ENCODE peak calls at places on chromosomes 12 and 14, in five cellular contexts. F is heart right ventricle, L is non-pigmented ciliary epithelial cell, N is GM13976, M is WERI-Rb-1. S is an unnamed sample.

GRCh38 chr12:130838951-130839769 is at the start of gene STX2:
- DNase-seq in F (peak; percentile 82), L (no peak), N (peak; percentile 98), M (peak; percentile 81), S (peak; percentile 87)

GRCh38 chr14:34650786-34651584 is 21.0 kb upstream of the SNX6 start:
- DNase-seq in F (no peak), L (peak; percentile 97), N (no peak), M (no peak), S (no peak)

GRCh38 chr12:51865757-51866270 is 17.3 kb upstream of the FIGNL2 start:
- DNase-seq in F (no peak), L (no peak), N (no peak), M (no peak), S (no peak)

GRCh38 chr12:27732281-27732680 is 21.6 kb downstream of the MRPS35 start:
- DNase-seq in F (no peak), L (no peak), N (no peak), M (no peak), S (no peak)

GRCh38 chr12:67747869-67748760 is 99.6 kb downstream of the DYRK2 start:
- DNase-seq in F (no peak), L (no peak), N (no peak), M (peak; percentile 12), S (no peak)

GRCh38 chr14:37230551-37231194 is 32.9 kb downstream of the MIPOL1 start:
- DNase-seq in F (peak; percentile 16), L (peak; percentile 40), N (peak; percentile 27), M (no peak), S (no peak)

GRCh38 chr12:124545508-124546418 is 21.6 kb downstream of the NCOR2 start:
- DNase-seq in F (no peak), L (peak; percentile 51), N (peak; percentile 87), M (no peak), S (no peak)

GRCh38 chr12:99960312-99960711 is 24.4 kb downstream of the ANKS1B start:
- DNase-seq in F (no peak), L (no peak), N (no peak), M (peak; percentile 33), S (no peak)

GRCh38 chr12:65568517-65568916 is 255.8 kb upstream of the HMGA2 start:
- DNase-seq in F (no peak), L (peak; percentile 32), N (no peak), M (no peak), S (no peak)

GRCh38 chr12:10121278-10121677 is 8.7 kb downstream of the CLEC7A start:
- DNase-seq in F (no peak), L (no peak), N (no peak), M (no peak), S (no peak)

GRCh38 chr14:81516941-81517797 is 16.5 kb downstream of the SEL1L start:
- DNase-seq in F (peak; percentile 36), L (peak; percentile 27), N (no peak), M (no peak), S (no peak)

GRCh38 chr12:13970803-13971202 is 10.6 kb downstream of the GRIN2B start:
- DNase-seq in F (no peak), L (no peak), N (no peak), M (no peak), S (no peak)

GRCh38 chr12:21800011-21800410 is 25.5 kb upstream of the KCNJ8 start:
- DNase-seq in F (no peak), L (no peak), N (no peak), M (no peak), S (no peak)

GRCh38 chr12:53696655-53697321 is 20.9 kb upstream of the ATP5MC2 start:
- DNase-seq in F (no peak), L (no peak), N (peak; percentile 37), M (no peak), S (no peak)

GRCh38 chr14:68305738-68306137 is 486.2 kb downstream of the RAD51B start:
- DNase-seq in F (no peak), L (no peak), N (no peak), M (no peak), S (no peak)

GRCh38 chr14:43934102-43934501 is 573.0 kb downstream of the FSCB start:
- DNase-seq in F (no peak), L (no peak), N (no peak), M (no peak), S (no peak)

GRCh38 chr12:113987261-113988063 is 21.3 kb upstream of the RBM19 start:
- DNase-seq in F (no peak), L (no peak), N (no peak), M (no peak), S (no peak)

GRCh38 chr12:113154351-113154973 is 4.9 kb downstream of the CFAP73 start:
- DNase-seq in F (no peak), L (no peak), N (no peak), M (no peak), S (no peak)

GRCh38 chr12:75011120-75011519 is 198.5 kb downstream of the KCNC2 start:
- DNase-seq in F (no peak), L (peak; percentile 1), N (no peak), M (no peak), S (no peak)

GRCh38 chr14:31204593-31205534 is 2.7 kb downstream of the HECTD1 start:
- DNase-seq in F (no peak), L (no peak), N (no peak), M (no peak), S (no peak)

GRCh38 chr12:62279058-62279457 is 18.9 kb downstream of the USP15 start:
- DNase-seq in F (no peak), L (no peak), N (no peak), M (no peak), S (no peak)

GRCh38 chr14:55540847-55541773 is 38.9 kb upstream of the KTN1 start:
- DNase-seq in F (no peak), L (peak; percentile 6), N (no peak), M (no peak), S (no peak)

GRCh38 chr12:5076761-5077160 is 33.1 kb downstream of the KCNA5 start:
- DNase-seq in F (peak; percentile 33), L (no peak), N (no peak), M (no peak), S (no peak)

GRCh38 chr12:1606021-1606622 is 11.7 kb upstream of the FBXL14 start:
- DNase-seq in F (peak; percentile 90), L (no peak), N (peak; percentile 69), M (peak; percentile 51), S (peak; percentile 91)

GRCh38 chr14:50835280-50835679 is 4.3 kb upstream of the NIN start:
- DNase-seq in F (no peak), L (no peak), N (peak; percentile 40), M (no peak), S (no peak)

GRCh38 chr14:23551266-23552028 is at the start of gene ZFHX2:
- DNase-seq in F (peak; percentile 77), L (no peak), N (peak; percentile 90), M (peak; percentile 91), S (peak; percentile 96)

S was measured in left lung.